ENCODE peak calls at places on chromosomes 11 and 22, in four cellular contexts. L is hippocampal formation; Z is stimulated activated CD8-positive, alpha-beta memory T cell treated with anti-CD3 and anti-CD28 coated beads, Interleukin-4, amount 100 ng/mL, for 4 hours; I is nucleus accumbens. U is an unnamed sample.

GRCh38 chr22:18152519-18152918 is 2.5 kb downstream of the USP18 start:
- DNase-seq in L (no peak), Z (no peak), I (no peak), U (no peak)

GRCh38 chr11:122157540-122158173 is 41.6 kb upstream of the BLID start:
- DNase-seq in L (peak; percentile 65), Z (no peak), I (no peak), U (no peak)

GRCh38 chr11:113705871-113706654 is at the start of gene TMPRSS5:
- DNase-seq in L (peak; percentile 96), Z (no peak), I (no peak), U (no peak)

GRCh38 chr11:23570828-23571227 is 710.6 kb upstream of the CCDC179 start:
- DNase-seq in L (no peak), Z (no peak), I (no peak), U (no peak)

GRCh38 chr11:28899706-28900105 is 791.5 kb downstream of the METTL15 start:
- DNase-seq in L (no peak), Z (no peak), I (no peak), U (no peak)

GRCh38 chr11:199004-199581 is 6.2 kb downstream of the SCGB1C1 start:
- DNase-seq in L (no peak), Z (no peak), I (no peak), U (peak; percentile 44)

GRCh38 chr11:19200410-19201201 is 1.2 kb downstream of the CSRP3 start:
- DNase-seq in L (no peak), Z (no peak), I (no peak), U (no peak)

GRCh38 chr22:32354360-32355351 is 3.0 kb upstream of the RFPL3 start:
- DNase-seq in L (no peak), Z (no peak), I (no peak), U (no peak)

GRCh38 chr22:45328822-45329535 is 19.2 kb downstream of the FAM118A start:
- DNase-seq in L (no peak), Z (no peak), I (no peak), U (no peak)

GRCh38 chr22:50210378-50211139 is 9.7 kb downstream of the SELENOO start:
- DNase-seq in L (no peak), Z (no peak), I (no peak), U (no peak)

U was measured in Peyer's patch.